ENCODE peak calls at places on chromosomes 1 and 21, in nine cellular contexts. Q, L, S, K, M, V, B, D and F are unnamed samples.
A peak's percentile ranks its signal among the peaks of the same experiment; 100 is the strongest.

GRCh38 chr1:180489313-180489712 is 13.1 kb downstream of the ACBD6 start:
- DNase-seq in S (no peak), L (no peak), M (no peak), B (no peak), K (no peak), Q (no peak), V (no peak), D (no peak), F (no peak)

GRCh38 chr21:44855572-44855971 is 17.9 kb downstream of the PTTG1IP start:
- DNase-seq in S (no peak), K (peak; percentile 18), L (no peak), M (no peak), Q (no peak), D (peak; percentile 39), B (no peak), V (no peak), F (peak; percentile 27)

GRCh38 chr1:30852026-30852425 is 56.5 kb downstream of the SDC3 start:
- DNase-seq in L (no peak), Q (peak; percentile 67), B (no peak), S (peak; percentile 60), V (no peak), K (peak; percentile 66), M (peak; percentile 40), D (peak; percentile 88), F (peak; percentile 69)

GRCh38 chr1:115314111-115314510 is 23.9 kb downstream of the NGF start:
- DNase-seq in D (no peak), S (no peak), K (no peak), M (no peak), L (no peak), B (no peak), Q (no peak), V (no peak), F (no peak)

GRCh38 chr1:41728403-41729202 is 190.1 kb downstream of the HIVEP3 start:
- DNase-seq in B (no peak), S (no peak), V (no peak), D (no peak), Q (no peak), M (no peak), K (peak; percentile 43), L (peak; percentile 14), F (peak; percentile 86)

GRCh38 chr21:31667141-31667540 is 7.6 kb downstream of the SOD1 start:
- DNase-seq in V (no peak), Q (no peak), D (no peak), B (no peak), M (no peak), K (no peak), L (no peak), S (no peak), F (no peak)

GRCh38 chr1:74531807-74532206 is 19.4 kb upstream of the LRRC53 start:
- DNase-seq in D (no peak), L (peak; percentile 6), Q (no peak), B (no peak), M (no peak), S (no peak), V (no peak), K (no peak), F (no peak)

GRCh38 chr1:214466759-214467585 is 84.4 kb downstream of the PTPN14 start:
- DNase-seq in S (no peak), L (no peak), D (no peak), V (no peak), Q (no peak), M (peak; percentile 60), B (no peak), K (no peak), F (no peak)

GRCh38 chr1:191096405-191096804 is 618.7 kb upstream of the BRINP3 start:
- DNase-seq in K (no peak), Q (no peak), M (no peak), V (no peak), L (no peak), S (no peak), B (no peak), D (no peak), F (no peak)

GRCh38 chr1:172002725-172003345 is 161.5 kb downstream of the DNM3 start:
- DNase-seq in D (no peak), M (peak; percentile 40), S (peak; percentile 84), L (peak; percentile 19), V (no peak), K (no peak), B (no peak), Q (peak; percentile 73), F (no peak)

GRCh38 chr1:1337793-1338147 is 6.7 kb downstream of the TAS1R3 start:
- DNase-seq in M (no peak), S (no peak), V (peak; percentile 80), K (peak; percentile 83), L (peak; percentile 55), B (no peak), D (no peak), Q (no peak), F (peak; percentile 80)

GRCh38 chr1:209704584-209704983 is at the start of gene HSD11B1:
- DNase-seq in L (no peak), M (no peak), D (peak; percentile 88), S (peak; percentile 94), Q (peak; percentile 83), V (no peak), B (no peak), K (peak; percentile 53), F (peak; percentile 22)

GRCh38 chr1:107991371-107992066 is 26.5 kb upstream of the VAV3 start:
- DNase-seq in Q (no peak), M (peak; percentile 81), K (no peak), B (no peak), L (no peak), V (no peak), D (no peak), S (peak; percentile 72), F (no peak)

GRCh38 chr1:51484591-51484990 is 34.5 kb downstream of the EPS15 start:
- DNase-seq in D (no peak), S (peak; percentile 60), V (no peak), B (no peak), L (no peak), K (no peak), Q (peak; percentile 1), M (peak; percentile 32), F (no peak)

GRCh38 chr1:230218667-230219066 is 151.6 kb downstream of the GALNT2 start:
- DNase-seq in L (no peak), B (no peak), D (no peak), Q (no peak), V (no peak), S (no peak), M (no peak), K (no peak), F (no peak)

GRCh38 chr1:230211436-230212145 is 144.6 kb downstream of the GALNT2 start:
- DNase-seq in B (no peak), Q (no peak), D (no peak), L (no peak), S (no peak), K (no peak), V (no peak), M (no peak), F (no peak)

GRCh38 chr1:230212405-230212936 is 145.4 kb downstream of the GALNT2 start:
- DNase-seq in M (no peak), B (no peak), V (no peak), S (no peak), D (no peak), K (no peak), Q (no peak), L (no peak), F (peak; percentile 81)

GRCh38 chr1:230215529-230215928 is 148.5 kb downstream of the GALNT2 start:
- DNase-seq in L (no peak), K (no peak), B (no peak), Q (no peak), S (no peak), V (no peak), M (no peak), D (no peak), F (no peak)

DNA sequence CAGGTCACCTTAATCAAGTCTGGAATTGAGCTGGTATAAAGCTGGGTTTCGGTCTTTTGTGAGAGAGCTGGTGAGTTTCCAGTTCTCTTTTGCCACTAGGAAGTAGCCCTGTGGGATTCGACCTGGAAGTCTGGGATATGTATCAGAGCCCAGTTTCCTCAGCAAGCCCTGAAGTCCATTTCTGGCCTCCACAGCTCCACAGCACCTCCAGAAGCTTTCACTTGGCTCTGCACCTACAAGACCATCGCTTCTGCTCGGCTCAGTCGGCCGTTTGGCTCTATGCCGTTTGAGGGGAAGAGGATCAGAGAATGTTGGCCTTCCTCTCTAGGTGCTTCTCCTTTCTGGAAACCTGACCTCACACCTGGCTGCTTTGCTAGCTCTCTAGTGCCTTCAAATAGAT is 148.0 kb downstream of the GALNT2 start:
- DNase-seq in Q (peak; percentile 64), B (no peak), L (peak; percentile 61), M (no peak), V (peak; percentile 31), S (peak; percentile 86), D (no peak), K (peak; percentile 57), F (peak; percentile 67)
- TF ChIP-seq CTCF in Q (peak; percentile 51), B (peak; percentile 38), L (peak; percentile 83), M (no peak), V (no peak), S (peak; percentile 91), D (peak; percentile 48), K (peak; percentile 10), F (peak; percentile 13)

GRCh38 chr21:35441868-35442582 is 392.9 kb upstream of the RUNX1 start:
- DNase-seq in S (no peak), K (no peak), B (no peak), L (no peak), Q (no peak), D (no peak), V (no peak), M (no peak), F (no peak)
- TF ChIP-seq CTCF in S (peak; percentile 38), K (no peak), B (no peak), L (no peak), Q (peak; percentile 10), D (no peak), V (no peak), M (peak; percentile 17), F (no peak)

GRCh38 chr1:218930879-218931278 is 242.8 kb upstream of the LYPLAL1 start:
- DNase-seq in Q (peak; percentile 78), V (no peak), K (no peak), M (peak; percentile 2), B (no peak), D (no peak), L (no peak), S (peak; percentile 91), F (no peak)

GRCh38 chr1:218931331-218931730 is 242.3 kb upstream of the LYPLAL1 start:
- DNase-seq in Q (no peak), D (no peak), V (no peak), L (no peak), M (no peak), K (no peak), S (peak; percentile 28), B (no peak), F (no peak)

GRCh38 chr1:218930472-218930871 is 243.2 kb upstream of the LYPLAL1 start:
- DNase-seq in L (no peak), B (no peak), S (no peak), V (no peak), M (no peak), Q (no peak), D (no peak), K (no peak), F (no peak)

GRCh38 chr1:218930000-218930399 is 243.7 kb upstream of the LYPLAL1 start:
- DNase-seq in S (no peak), K (no peak), V (no peak), D (no peak), L (no peak), Q (no peak), B (no peak), M (no peak), F (no peak)

GRCh38 chr1:218925777-218926176 is 247.9 kb upstream of the LYPLAL1 start:
- DNase-seq in L (no peak), Q (no peak), K (no peak), S (no peak), M (no peak), D (no peak), B (no peak), V (no peak), F (no peak)
- TF ChIP-seq CTCF in L (no peak), Q (no peak), K (no peak), S (no peak), M (no peak), D (no peak), B (no peak), V (no peak), F (no peak)

GRCh38 chr1:53499257-53500183 is 40.3 kb downstream of the DMRTB1 start:
- DNase-seq in M (no peak), L (no peak), K (no peak), D (no peak), V (no peak), S (no peak), Q (no peak), B (no peak), F (no peak)
- TF ChIP-seq CTCF in M (no peak), L (no peak), K (no peak), D (no peak), V (no peak), S (no peak), Q (no peak), B (no peak), F (no peak)